ENCODE peak calls at places on chromosomes 7 and 10, in seven cellular contexts. I, V, O, Y, A, Q and K are unnamed samples.

GRCh38 chr7:1446611-1447032 is 12.6 kb downstream of the MICALL2 start:
- DNase-seq in I (no peak), V (no peak), O (no peak), Y (no peak), A (no peak), Q (no peak), K (no peak)

GRCh38 chr7:36287371-36288241 is 102.1 kb upstream of the ANLN start:
- DNase-seq in I (no peak), V (no peak), O (no peak), Y (no peak), A (peak), Q (peak), K (peak)

GRCh38 chr7:130721486-130722277 is 12.3 kb downstream of the KLF14 start:
- DNase-seq in I (peak), V (peak), O (peak), Y (peak), A (peak), Q (peak), K (peak)

GRCh38 chr7:112286294-112287086 is 80.0 kb downstream of the ZNF277 start:
- DNase-seq in I (no peak), V (no peak), O (peak), Y (no peak), A (no peak), Q (peak), K (no peak)

GRCh38 chr7:101486056-101486763 is 123.5 kb downstream of the COL26A1 start:
- DNase-seq in I (no peak), V (peak), O (no peak), Y (peak), A (peak), Q (peak), K (no peak)

GRCh38 chr7:136405931-136406777 is 429.0 kb upstream of the MTPN start:
- DNase-seq in I (peak), V (peak), O (peak), Y (peak), A (peak), Q (peak), K (peak)

GRCh38 chr10:122957474-122957873 is 3.4 kb upstream of the C10orf88 start:
- DNase-seq in I (peak), V (no peak), O (no peak), Y (peak), A (no peak), Q (no peak), K (no peak)

GRCh38 chr10:21919117-21919516 is 84.4 kb downstream of the DNAJC1 start:
- DNase-seq in I (no peak), V (no peak), O (no peak), Y (no peak), A (no peak), Q (peak), K (no peak)

GRCh38 chr10:101616415-101617101 is 28.4 kb downstream of the DPCD start:
- DNase-seq in I (no peak), V (peak), O (no peak), Y (no peak), A (no peak), Q (peak), K (no peak)

GRCh38 chr10:16965242-16965620 is 148.0 kb upstream of the RSU1 start:
- DNase-seq in I (no peak), V (no peak), O (no peak), Y (no peak), A (no peak), Q (no peak), K (no peak)

GRCh38 chr7:23546897-23547572 is 15.3 kb upstream of the TRA2A start:
- DNase-seq in I (peak), V (peak), O (peak), Y (peak), A (peak), Q (peak), K (peak)

GRCh38 chr7:2199956-2200583 is 32.7 kb downstream of the MAD1L1 start:
- DNase-seq in I (no peak), V (no peak), O (no peak), Y (no peak), A (no peak), Q (peak), K (no peak)

GRCh38 chr7:72538856-72539255 is 126.7 kb upstream of the CALN1 start:
- DNase-seq in I (no peak), V (no peak), O (no peak), Y (peak), A (no peak), Q (peak), K (no peak)

GRCh38 chr7:42790196-42790595 is 121.7 kb downstream of the C7orf25 start:
- DNase-seq in I (peak), V (no peak), O (no peak), Y (peak), A (peak), Q (no peak), K (peak)

GRCh38 chr10:49053053-49053997 is 62.0 kb downstream of the VSTM4 start:
- DNase-seq in I (peak), V (no peak), O (no peak), Y (no peak), A (no peak), Q (no peak), K (no peak)

GRCh38 chr7:106583133-106583532 is 77.8 kb downstream of the CCDC71L start:
- DNase-seq in I (no peak), V (no peak), O (no peak), Y (peak), A (peak), Q (no peak), K (no peak)

GRCh38 chr10:47031251-47031952 is 120.2 kb downstream of the PTPN20 start:
- DNase-seq in I (peak), V (peak), O (no peak), Y (no peak), A (peak), Q (no peak), K (no peak)

GRCh38 chr10:92413011-92413410 is 122.0 kb downstream of the MARCHF5 start:
- DNase-seq in I (no peak), V (no peak), O (no peak), Y (no peak), A (no peak), Q (no peak), K (no peak)

GRCh38 chr10:61350794-61351193 is 102.4 kb downstream of the TMEM26 start:
- DNase-seq in I (no peak), V (no peak), O (no peak), Y (no peak), A (no peak), Q (no peak), K (no peak)

GRCh38 chr10:75406158-75407065 is 4.8 kb upstream of the ZNF503 start:
- DNase-seq in I (peak), V (peak), O (no peak), Y (no peak), A (no peak), Q (no peak), K (no peak)

GRCh38 chr10:12348341-12348869 is 942 bp upstream of the CAMK1D start:
- DNase-seq in I (no peak), V (no peak), O (no peak), Y (no peak), A (no peak), Q (no peak), K (no peak)

GRCh38 chr10:12350925-12351324 is 1.6 kb downstream of the CAMK1D start:
- DNase-seq in I (no peak), V (no peak), O (no peak), Y (no peak), A (no peak), Q (no peak), K (no peak)

GRCh38 chr10:12350167-12350872 is 973 bp downstream of the CAMK1D start:
- DNase-seq in I (peak), V (peak), O (peak), Y (peak), A (peak), Q (peak), K (peak)

GRCh38 chr10:12349628-12350166 is 350 bp downstream of the CAMK1D start:
- DNase-seq in I (no peak), V (no peak), O (no peak), Y (no peak), A (no peak), Q (no peak), K (no peak)

GRCh38 chr10:12348870-12349627 is at the start of gene CAMK1D:
- DNase-seq in I (peak), V (peak), O (peak), Y (peak), A (peak), Q (peak), K (peak)
- H2AFZ ChIP-seq in I (peak), V (peak), O (peak), Y (peak), A (peak), Q (peak), K (peak)

GRCh38 chr10:44975487-44976331 is 2.9 kb downstream of the DEPP1 start:
- DNase-seq in I (peak), V (peak), O (peak), Y (peak), A (peak), Q (no peak), K (peak)

GRCh38 chr10:44974628-44975431 is 3.8 kb downstream of the DEPP1 start:
- DNase-seq in I (peak), V (peak), O (peak), Y (peak), A (peak), Q (peak), K (peak)

GRCh38 chr10:44977287-44978212 is 1.1 kb downstream of the DEPP1 start:
- DNase-seq in I (no peak), V (no peak), O (no peak), Y (no peak), A (no peak), Q (no peak), K (no peak)

GRCh38 chr10:44978213-44978569 is 418 bp downstream of the DEPP1 start:
- DNase-seq in I (no peak), V (no peak), O (no peak), Y (no peak), A (no peak), Q (no peak), K (no peak)

GRCh38 chr10:44976352-44977198 is 2.0 kb downstream of the DEPP1 start:
- DNase-seq in I (peak), V (no peak), O (peak), Y (no peak), A (no peak), Q (no peak), K (no peak)
- H3K4me3 ChIP-seq in I (peak), V (no peak), O (no peak), Y (no peak), A (no peak), Q (peak), K (no peak)

DNA sequence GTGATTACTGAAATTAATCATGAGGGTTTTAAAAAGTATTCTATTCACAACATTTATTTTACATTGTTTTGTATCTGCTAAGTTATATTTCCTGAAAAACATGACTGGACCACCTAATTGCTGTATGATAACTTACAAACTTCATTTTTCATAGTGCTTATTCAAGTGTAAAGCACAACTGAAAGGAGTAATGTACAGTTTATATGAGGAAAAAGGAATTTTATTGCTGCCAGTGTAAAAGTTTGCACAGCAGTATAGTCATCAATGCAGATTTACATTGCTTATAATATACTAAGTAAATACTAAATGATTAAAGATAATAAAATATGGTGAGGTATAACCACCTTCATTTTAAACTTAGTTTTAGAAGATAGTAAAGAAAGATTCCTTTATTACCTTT is 4.0 kb downstream of the PTEN start:
- DNase-seq in I (peak), V (no peak), O (peak), Y (no peak), A (no peak), Q (no peak), K (peak)
- H2AFZ ChIP-seq in I (no peak), V (no peak), O (no peak), Y (no peak), A (no peak), Q (no peak), K (no peak)

DNA sequence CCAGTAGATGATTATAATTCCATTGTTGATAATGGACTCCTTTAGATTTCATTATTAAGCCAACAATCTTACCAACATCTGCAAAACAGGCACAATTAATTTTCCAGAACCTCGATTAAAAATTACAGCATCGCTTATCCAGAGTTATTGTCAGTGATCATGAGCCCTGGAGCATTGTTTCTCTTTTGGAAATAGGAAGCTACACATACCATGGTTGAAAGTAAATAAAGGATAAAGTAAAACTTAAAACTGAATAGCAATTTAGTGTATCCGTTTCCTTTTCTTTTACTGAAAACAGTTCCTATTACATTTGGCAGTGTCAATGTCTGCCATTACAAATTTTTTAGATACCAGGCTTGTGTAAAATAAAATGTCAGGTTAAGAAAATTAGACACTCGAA is 9.9 kb upstream of the HOXA2 start:
- DNase-seq in I (peak), V (no peak), O (peak), Y (no peak), A (no peak), Q (no peak), K (peak)
- H3K4me3 ChIP-seq in I (peak), V (no peak), O (peak), Y (peak), A (no peak), Q (no peak), K (peak)

GRCh38 chr7:68336534-68336933 is 1261.7 kb upstream of the AUTS2 start:
- DNase-seq in I (no peak), V (no peak), O (no peak), Y (no peak), A (no peak), Q (no peak), K (no peak)
- H2AFZ ChIP-seq in I (no peak), V (no peak), O (no peak), Y (no peak), A (no peak), Q (no peak), K (no peak)